ENCODE peak calls at places on chromosome 2, in six cellular contexts. Y is IMR-90, I is K562, W is HEK293T, B is HepG2, L is GM12878. O is an unnamed sample.

GRCh38 chr2:239789711-239790110 is 235.4 kb downstream of the NDUFA10 start:
- DNase-seq in Y (no peak), I (no peak), W (no peak), B (no peak), L (no peak), O (no peak)

GRCh38 chr2:15748736-15749323 is 157.2 kb downstream of the DDX1 start:
- DNase-seq in Y (no peak), I (peak), W (peak), B (peak), L (no peak), O (peak)

GRCh38 chr2:239489481-239489880 is 88.7 kb upstream of the HDAC4 start:
- DNase-seq in Y (no peak), I (no peak), W (no peak), B (no peak), L (no peak), O (no peak)

GRCh38 chr2:232951891-232952290 is 61.2 kb downstream of the NGEF start:
- DNase-seq in Y (no peak), I (no peak), W (no peak), B (no peak), L (no peak), O (no peak)

GRCh38 chr2:144277622-144278354 is 242.1 kb downstream of the ZEB2 start:
- DNase-seq in Y (no peak), I (no peak), W (no peak), B (no peak), L (no peak), O (no peak)

GRCh38 chr2:69139778-69140177 is 126.8 kb downstream of the ANTXR1 start:
- DNase-seq in Y (no peak), I (no peak), W (no peak), B (no peak), L (no peak), O (no peak)

GRCh38 chr2:219254590-219255219 is 987 bp upstream of the TUBA4A start:
- DNase-seq in Y (no peak), I (no peak), W (no peak), B (no peak), L (no peak), O (no peak)

GRCh38 chr2:215565897-215566296 is 130.0 kb upstream of the FN1 start:
- DNase-seq in Y (no peak), I (no peak), W (no peak), B (no peak), L (no peak), O (no peak)

GRCh38 chr2:15636972-15637785 is 45.5 kb downstream of the DDX1 start:
- DNase-seq in Y (peak), I (peak), W (peak), B (peak), L (no peak), O (peak)

GRCh38 chr2:201970786-201971108 is 62.9 kb upstream of the FZD7 start:
- DNase-seq in Y (no peak), I (no peak), W (no peak), B (no peak), L (no peak), O (no peak)

GRCh38 chr2:188600536-188601210 is 309.0 kb downstream of the GULP1 start:
- DNase-seq in Y (peak), I (no peak), W (no peak), B (no peak), L (no peak), O (no peak)

GRCh38 chr2:122856696-122857095 is 1101.2 kb downstream of the TSN start:
- DNase-seq in Y (no peak), I (no peak), W (no peak), B (no peak), L (no peak), O (no peak)

GRCh38 chr2:8472545-8473361 is 209.1 kb upstream of the ID2 start:
- DNase-seq in Y (no peak), I (no peak), W (no peak), B (no peak), L (no peak), O (no peak)

GRCh38 chr2:85511008-85511895 is 27.7 kb upstream of the MAT2A start:
- DNase-seq in Y (peak), I (no peak), W (no peak), B (no peak), L (no peak), O (no peak)

GRCh38 chr2:217997510-217997909 is 5.3 kb downstream of the TNS1 start:
- DNase-seq in Y (no peak), I (no peak), W (no peak), B (no peak), L (no peak), O (no peak)

GRCh38 chr2:225989809-225990208 is 590.3 kb downstream of the NYAP2 start:
- DNase-seq in Y (no peak), I (no peak), W (no peak), B (no peak), L (no peak), O (no peak)

GRCh38 chr2:31129835-31130561 is 8.2 kb downstream of the GALNT14 start:
- DNase-seq in Y (no peak), I (no peak), W (no peak), B (no peak), L (no peak), O (no peak)

GRCh38 chr2:57728691-57729090 is 317.9 kb upstream of the VRK2 start:
- DNase-seq in Y (no peak), I (no peak), W (no peak), B (no peak), L (no peak), O (no peak)

GRCh38 chr2:236754234-236754924 is 184.8 kb downstream of the ACKR3 start:
- DNase-seq in Y (no peak), I (no peak), W (no peak), B (no peak), L (no peak), O (no peak)

GRCh38 chr2:10901565-10901964 is 10.2 kb upstream of the KCNF1 start:
- DNase-seq in Y (no peak), I (no peak), W (no peak), B (no peak), L (no peak), O (no peak)

GRCh38 chr2:207513577-207514257 is 16.0 kb upstream of the CREB1 start:
- DNase-seq in Y (peak), I (no peak), W (no peak), B (no peak), L (no peak), O (no peak)

GRCh38 chr2:230256735-230257332 is 31.3 kb downstream of the SP140 start:
- DNase-seq in Y (no peak), I (no peak), W (no peak), B (no peak), L (no peak), O (no peak)

GRCh38 chr2:42799881-42800280 is 7.5 kb upstream of the HAAO start:
- DNase-seq in Y (peak), I (no peak), W (no peak), B (no peak), L (no peak), O (no peak)

GRCh38 chr2:72166281-72166680 is 18.6 kb upstream of the CYP26B1 start:
- DNase-seq in Y (peak), I (no peak), W (no peak), B (no peak), L (no peak), O (no peak)

GRCh38 chr2:96760036-96760985 is at the start of gene CNNM4:
- DNase-seq in Y (peak), I (peak), W (peak), B (peak), L (peak), O (peak)

GRCh38 chr2:28454016-28454930 is 41.6 kb upstream of the PLB1 start:
- DNase-seq in Y (peak), I (no peak), W (no peak), B (no peak), L (no peak), O (no peak)

GRCh38 chr2:26356771-26357170 is 10.2 kb upstream of the ADGRF3 start:
- DNase-seq in Y (peak), I (no peak), W (no peak), B (no peak), L (no peak), O (no peak)

GRCh38 chr2:215269397-215270117 is 42.3 kb upstream of the ATIC start:
- DNase-seq in Y (peak), I (peak), W (peak), B (peak), L (peak), O (peak)

GRCh38 chr2:101806123-101806522 is 108.6 kb downstream of the MAP4K4 start:
- DNase-seq in Y (peak), I (peak), W (no peak), B (peak), L (no peak), O (peak)

GRCh38 chr2:79620679-79621078 is 107.8 kb downstream of the CTNNA2 start:
- DNase-seq in Y (no peak), I (no peak), W (no peak), B (no peak), L (no peak), O (peak)

GRCh38 chr2:23916727-23917458 is 10.0 kb downstream of the ATAD2B start:
- DNase-seq in Y (no peak), I (peak), W (no peak), B (peak), L (no peak), O (no peak)

GRCh38 chr2:40230186-40230585 is 221.7 kb downstream of the SLC8A1 start:
- DNase-seq in Y (no peak), I (no peak), W (no peak), B (no peak), L (no peak), O (no peak)

GRCh38 chr2:85326946-85327756 is 638 bp downstream of the TGOLN2 start:
- DNase-seq in Y (peak), I (peak), W (peak), B (no peak), L (no peak), O (no peak)

GRCh38 chr2:121092095-121092494 is 192.9 kb downstream of the TFCP2L1 start:
- DNase-seq in Y (no peak), I (no peak), W (no peak), B (no peak), L (no peak), O (no peak)

GRCh38 chr2:23564618-23564967 is 179.6 kb downstream of the KLHL29 start:
- DNase-seq in Y (no peak), I (no peak), W (no peak), B (no peak), L (no peak), O (no peak)

GRCh38 chr2:158414538-158414937 is 42.0 kb downstream of the CCDC148 start:
- DNase-seq in Y (peak), I (no peak), W (no peak), B (no peak), L (no peak), O (no peak)

GRCh38 chr2:158413581-158413980 is 43.0 kb downstream of the CCDC148 start:
- DNase-seq in Y (peak), I (no peak), W (no peak), B (no peak), L (no peak), O (no peak)

GRCh38 chr2:158410132-158410531 is 46.4 kb downstream of the CCDC148 start:
- DNase-seq in Y (no peak), I (no peak), W (no peak), B (no peak), L (no peak), O (no peak)

GRCh38 chr2:158411748-158412147 is 44.8 kb downstream of the CCDC148 start:
- DNase-seq in Y (no peak), I (no peak), W (no peak), B (no peak), L (no peak), O (no peak)

DNA sequence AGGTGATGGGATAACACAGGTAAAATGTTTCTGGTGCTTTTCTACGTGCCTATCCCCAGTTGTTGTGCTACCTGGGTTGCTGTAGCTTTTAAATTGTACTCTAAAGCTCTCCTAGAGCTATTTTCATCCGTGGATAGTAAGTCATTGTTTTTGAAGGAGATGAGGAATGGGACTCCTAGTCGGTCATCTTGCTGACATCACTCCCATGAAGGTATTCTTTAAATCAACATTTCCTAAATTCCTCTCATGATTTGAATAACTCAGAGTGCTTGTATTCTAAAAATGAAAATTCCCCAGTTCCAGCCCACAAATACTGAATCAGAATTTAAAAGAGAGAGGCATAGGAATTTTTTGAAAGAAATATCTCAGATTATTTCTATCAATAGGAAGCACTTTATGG is 44.3 kb downstream of the CCDC148 start:
- DNase-seq in Y (peak), I (no peak), W (no peak), B (peak), L (no peak), O (no peak)
- TF ChIP-seq BHLHE40 in Y (no peak), I (no peak), W (no peak), B (no peak), L (no peak), O (no peak)

GRCh38 chr2:55054476-55054875 is 4.2 kb upstream of the RTN4 start:
- DNase-seq in Y (no peak), I (no peak), W (no peak), B (no peak), L (no peak), O (no peak)

GRCh38 chr2:55057474-55057873 is 7.2 kb upstream of the RTN4 start:
- DNase-seq in Y (no peak), I (no peak), W (no peak), B (no peak), L (no peak), O (no peak)

GRCh38 chr2:55054076-55054475 is 3.8 kb upstream of the RTN4 start:
- DNase-seq in Y (no peak), I (no peak), W (no peak), B (no peak), L (no peak), O (no peak)

GRCh38 chr2:55052087-55053061 is 2.1 kb upstream of the RTN4 start:
- DNase-seq in Y (peak), I (no peak), W (no peak), B (no peak), L (no peak), O (no peak)

GRCh38 chr2:55056024-55056521 is 5.8 kb upstream of the RTN4 start:
- DNase-seq in Y (peak), I (peak), W (no peak), B (no peak), L (no peak), O (peak)
- TF ChIP-seq BHLHE40 in Y (no peak), I (peak), W (no peak), B (no peak), L (no peak), O (no peak)

GRCh38 chr2:104140361-104140760 is 713.6 kb upstream of the POU3F3 start:
- DNase-seq in Y (no peak), I (no peak), W (no peak), B (no peak), L (no peak), O (no peak)
- TF ChIP-seq BHLHE40 in Y (no peak), I (no peak), W (no peak), B (no peak), L (no peak), O (no peak)

DNA sequence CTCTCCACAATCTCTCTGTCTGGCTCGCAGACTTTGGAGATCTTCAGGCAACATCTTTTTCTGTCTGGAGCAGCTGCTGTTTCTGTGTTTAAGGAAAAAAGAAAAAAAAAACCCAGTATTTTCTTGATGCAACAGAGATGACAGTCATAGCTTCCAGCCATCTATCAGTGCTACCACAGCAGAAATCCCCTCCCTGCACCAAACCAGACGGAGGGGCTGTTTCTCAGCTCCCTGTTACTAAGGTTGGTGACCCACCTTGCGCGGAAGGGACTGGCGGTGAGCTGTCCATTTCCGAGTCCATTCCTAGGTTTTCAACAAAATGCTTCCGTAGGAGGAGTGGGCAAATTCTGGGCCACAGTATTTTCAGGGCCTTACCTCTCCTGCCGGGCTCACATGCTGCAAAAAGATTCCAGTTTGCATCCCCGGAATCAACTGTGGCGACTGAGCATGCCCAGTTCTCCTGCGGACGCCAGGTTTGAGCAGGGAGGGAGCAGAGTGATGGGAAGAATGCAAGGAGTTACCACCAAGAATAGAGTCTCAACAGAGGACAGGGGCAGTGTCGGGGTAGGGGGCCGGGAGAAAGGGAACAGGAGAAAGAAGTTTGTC is 1.2 kb downstream of the SLC4A10 start:
- DNase-seq in Y (no peak), I (no peak), W (no peak), B (no peak), L (no peak), O (no peak)
- TF ChIP-seq BHLHE40 in Y (no peak), I (no peak), W (no peak), B (no peak), L (no peak), O (no peak)

DNA sequence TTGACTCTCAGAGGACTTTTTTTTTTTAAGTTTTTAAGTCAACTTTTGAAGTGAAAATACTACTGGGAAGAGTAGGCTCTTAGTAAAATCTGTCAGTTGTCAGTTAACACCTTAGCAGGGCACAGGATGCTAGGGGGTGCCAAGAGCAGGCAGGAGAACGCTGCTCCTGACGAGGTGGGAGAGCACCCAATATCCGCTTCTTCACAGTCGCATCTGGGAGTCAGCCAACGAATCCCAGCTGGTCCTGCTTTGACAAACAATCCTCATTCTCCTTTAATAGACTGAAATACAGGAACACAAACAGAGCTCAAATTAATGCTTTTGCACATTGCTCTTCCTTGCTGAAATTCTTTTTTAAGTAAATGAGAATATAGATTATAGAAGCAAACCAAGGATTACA is 709.4 kb upstream of the ACVR2A start:
- DNase-seq in Y (no peak), I (no peak), W (no peak), B (no peak), L (no peak), O (no peak)
- TF ChIP-seq BHLHE40 in Y (no peak), I (no peak), W (no peak), B (no peak), L (no peak), O (no peak)

O was measured in A549.